ENCODE peak calls at places on chromosomes 6 and 20, in five cellular contexts. O, Z, H, K and I are unnamed samples.

GRCh38 chr6:44497807-44498206 is 110.3 kb downstream of the CDC5L start:
- DNase-seq in O (no peak), Z (no peak), H (no peak), K (no peak), I (no peak)

GRCh38 chr6:72216222-72217106 is 330.1 kb downstream of the RIMS1 start:
- DNase-seq in O (no peak), Z (no peak), H (no peak), K (no peak), I (no peak)

GRCh38 chr20:38723069-38723981 is 961 bp upstream of the SLC32A1 start:
- DNase-seq in O (no peak), Z (no peak), H (peak), K (peak), I (no peak)

GRCh38 chr6:114342086-114342825 is 567 bp downstream of the HS3ST5 start:
- DNase-seq in O (peak), Z (no peak), H (peak), K (no peak), I (peak)

GRCh38 chr20:23269954-23270353 is 80.6 kb upstream of the NXT1 start:
- DNase-seq in O (no peak), Z (no peak), H (no peak), K (no peak), I (no peak)

GRCh38 chr6:36577298-36577697 is 16.9 kb upstream of the SRSF3 start:
- DNase-seq in O (peak), Z (no peak), H (no peak), K (peak), I (no peak)

GRCh38 chr6:140559458-140559857 is 1185.0 kb upstream of the CITED2 start:
- DNase-seq in O (no peak), Z (no peak), H (no peak), K (no peak), I (no peak)

GRCh38 chr6:108309844-108310243 is 15.0 kb downstream of the AFG1L start:
- DNase-seq in O (no peak), Z (no peak), H (no peak), K (no peak), I (no peak)

GRCh38 chr6:85390775-85391174 is 59.1 kb upstream of the NT5E start:
- DNase-seq in O (peak), Z (no peak), H (no peak), K (peak), I (no peak)